ENCODE peak calls at places on chromosomes 3 and 15, in ten cellular contexts. T is Peyer's patch, A is left lung, K is GM23248, F is iPS DF 6.9, G is astrocyte, Y is heart left ventricle, M is heart right ventricle, V is SJSA1, H is endodermal cell. X is an unnamed sample.

GRCh38 chr3:193375614-193376013 is 2.9 kb downstream of the ATP13A5 start:
- DNase-seq in Y (no peak), K (no peak), M (no peak), F (no peak), G (no peak), T (no peak), V (no peak), H (no peak), A (no peak), X (no peak)

GRCh38 chr3:123329636-123330340 is 119.1 kb downstream of the ADCY5 start:
- DNase-seq in M (no peak), T (no peak), G (no peak), V (no peak), K (no peak), Y (no peak), A (no peak), F (no peak), H (no peak), X (no peak)

GRCh38 chr15:52417501-52417900 is 111.2 kb downstream of the MYO5A start:
- DNase-seq in A (no peak), H (no peak), G (peak; percentile 38), K (peak; percentile 75), V (no peak), T (no peak), M (no peak), F (no peak), Y (no peak), X (no peak)

GRCh38 chr15:57425842-57426241 is 49.5 kb downstream of the CGNL1 start:
- DNase-seq in Y (no peak), M (no peak), G (no peak), K (no peak), H (no peak), F (no peak), A (no peak), V (no peak), T (no peak), X (no peak)

GRCh38 chr3:100911956-100912355 is 81.3 kb downstream of the ABI3BP start:
- DNase-seq in K (no peak), A (no peak), F (no peak), T (no peak), H (no peak), Y (no peak), M (no peak), G (no peak), V (no peak), X (no peak)

GRCh38 chr3:64343692-64344440 is 118.6 kb upstream of the PRICKLE2 start:
- DNase-seq in H (peak; percentile 35), T (no peak), Y (no peak), A (no peak), F (no peak), M (no peak), V (no peak), G (peak; percentile 92), K (peak; percentile 89), X (no peak)

GRCh38 chr3:11477286-11477935 is 166.3 kb downstream of the VGLL4 start:
- DNase-seq in M (no peak), V (peak; percentile 59), T (no peak), G (peak; percentile 98), K (peak; percentile 82), H (no peak), Y (no peak), A (no peak), F (no peak), X (no peak)

GRCh38 chr3:194265505-194265892 is 85.6 kb downstream of the CPN2 start:
- DNase-seq in F (no peak), Y (peak; percentile 94), M (peak; percentile 92), H (peak; percentile 48), V (no peak), A (peak; percentile 82), K (peak; percentile 90), G (peak; percentile 99), T (no peak), X (peak; percentile 92)

GRCh38 chr15:40618023-40618422 is 24.0 kb downstream of the KNL1 start:
- DNase-seq in H (no peak), G (no peak), Y (no peak), T (no peak), A (no peak), F (no peak), V (no peak), M (no peak), K (no peak), X (no peak)

GRCh38 chr3:89165636-89166312 is 58.4 kb downstream of the EPHA3 start:
- DNase-seq in A (no peak), G (no peak), V (no peak), H (peak; percentile 69), T (no peak), Y (no peak), K (no peak), F (peak; percentile 48), M (no peak), X (no peak)

GRCh38 chr15:90465140-90465929 is 64.4 kb upstream of the CRTC3 start:
- DNase-seq in M (no peak), H (no peak), Y (no peak), K (peak; percentile 76), V (no peak), F (no peak), T (no peak), G (peak; percentile 81), A (no peak), X (no peak)

DNA sequence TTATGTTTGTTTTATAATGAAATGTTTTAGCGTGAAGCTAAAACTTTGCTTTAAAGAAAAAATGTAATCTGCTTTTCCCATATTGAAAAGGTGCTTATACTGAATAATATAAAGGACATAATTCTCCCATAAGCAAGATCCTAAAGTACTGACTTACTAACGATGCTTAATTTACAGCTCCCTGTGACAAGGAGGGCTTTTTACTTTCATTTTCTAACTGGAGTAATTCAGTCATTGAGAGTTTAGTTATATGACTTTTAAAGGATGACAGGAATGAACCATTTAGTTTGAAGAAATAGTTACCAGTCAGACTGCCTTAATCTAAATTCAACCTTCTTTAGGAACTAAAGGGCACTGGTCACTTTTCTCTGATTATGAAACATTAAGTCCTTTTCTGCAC is 19.3 kb upstream of the ZPLD1 start:
- DNase-seq in G (no peak), H (no peak), M (no peak), K (peak; percentile 19), A (no peak), Y (no peak), F (no peak), V (no peak), T (no peak), X (no peak)
- H3K4me3 ChIP-seq in G (peak overlapping the region; percentile 25), H (no peak overlapping the region), M (no peak overlapping the region), K (peak overlapping the region; percentile 54), A (no peak overlapping the region), Y (peak overlapping the region; percentile 16), F (no peak overlapping the region), V (no peak overlapping the region), T (peak overlapping the region; percentile 2), X (no peak overlapping the region)

GRCh38 chr3:177445591-177445990 is 248.3 kb upstream of the TBL1XR1 start:
- DNase-seq in T (no peak), H (no peak), F (no peak), K (no peak), Y (no peak), G (no peak), A (no peak), M (no peak), V (no peak), X (no peak)
- H3K27ac ChIP-seq in T (peak overlapping the region; percentile 28), H (no peak overlapping the region), F (no peak overlapping the region), K (no peak overlapping the region), Y (no peak overlapping the region), G (no peak overlapping the region), A (no peak overlapping the region), M (no peak overlapping the region), V (no peak overlapping the region), X (no peak overlapping the region)

DNA sequence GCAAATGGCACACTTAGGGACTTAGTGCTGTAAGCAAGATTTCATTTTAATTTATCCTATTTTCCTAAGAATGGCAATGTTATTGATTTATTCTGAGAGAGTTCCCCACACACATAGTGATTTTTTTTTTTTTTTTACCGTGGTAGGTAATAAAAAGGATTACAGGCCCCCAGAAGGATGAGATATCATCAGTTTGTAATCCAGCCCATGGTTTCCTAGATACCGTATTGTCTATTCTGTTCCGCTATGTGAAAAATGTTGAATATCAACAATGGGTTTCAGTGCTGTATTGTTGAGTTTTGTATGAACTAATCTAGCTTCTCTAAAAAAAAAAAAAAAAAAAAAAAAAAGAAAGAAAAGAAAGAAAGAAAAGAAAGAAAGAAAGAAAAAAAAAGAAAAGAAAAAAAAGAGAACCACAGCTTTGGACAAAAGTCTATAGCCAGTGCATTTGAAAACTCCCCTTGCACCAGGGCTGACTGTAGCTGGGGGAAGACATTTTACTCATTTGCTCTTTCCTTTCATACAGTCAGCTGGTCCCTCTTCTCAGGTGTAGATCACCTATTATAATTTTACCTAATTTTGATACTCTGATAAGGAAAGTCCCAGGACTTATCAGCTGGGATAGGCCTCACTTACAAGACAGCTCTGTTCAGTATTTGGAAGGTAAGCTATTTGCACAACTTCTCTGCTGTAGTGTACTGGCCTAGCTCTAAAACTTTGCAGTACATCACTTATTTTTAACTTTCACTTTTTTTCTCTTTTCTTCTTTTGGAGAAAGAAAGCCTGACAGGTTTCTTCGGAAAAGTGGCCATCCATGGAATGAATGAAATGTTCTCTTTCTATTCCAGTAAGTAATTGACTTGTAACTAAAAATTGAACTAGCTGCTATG is 101.4 kb upstream of the SOX2 start:
- DNase-seq in F (peak; percentile 29), K (no peak), V (no peak), H (no peak), G (peak; percentile 25), A (no peak), Y (no peak), M (no peak), T (no peak), X (no peak)
- H3K4me3 ChIP-seq in F (no peak overlapping the region), K (no peak overlapping the region), V (no peak overlapping the region), H (no peak overlapping the region), G (no peak overlapping the region), A (no peak overlapping the region), Y (no peak overlapping the region), M (no peak overlapping the region), T (no peak overlapping the region), X (no peak overlapping the region)

GRCh38 chr3:58163234-58163633 is 47.5 kb downstream of the DNASE1L3 start:
- DNase-seq in V (no peak), F (no peak), K (no peak), M (no peak), H (no peak), A (peak; percentile 59), Y (no peak), G (peak; percentile 85), T (no peak), X (no peak)
- H3K27ac ChIP-seq in V (peak overlapping the region; percentile 30), F (no peak overlapping the region), K (no peak overlapping the region), M (peak overlapping the region; percentile 72), H (no peak overlapping the region), A (no peak overlapping the region), Y (peak overlapping the region; percentile 83), G (peak overlapping the region; percentile 49), T (no peak overlapping the region), X (no peak overlapping the region)

GRCh38 chr3:57768595-57768994 is 12.5 kb downstream of the SLMAP start:
- DNase-seq in M (no peak), A (no peak), F (no peak), V (no peak), H (no peak), K (no peak), G (no peak), Y (no peak), T (no peak), X (no peak)

GRCh38 chr3:57770121-57770828 is 14.2 kb downstream of the SLMAP start:
- DNase-seq in M (no peak), H (no peak), G (no peak), A (no peak), V (no peak), F (no peak), Y (no peak), K (no peak), T (no peak), X (no peak)

DNA sequence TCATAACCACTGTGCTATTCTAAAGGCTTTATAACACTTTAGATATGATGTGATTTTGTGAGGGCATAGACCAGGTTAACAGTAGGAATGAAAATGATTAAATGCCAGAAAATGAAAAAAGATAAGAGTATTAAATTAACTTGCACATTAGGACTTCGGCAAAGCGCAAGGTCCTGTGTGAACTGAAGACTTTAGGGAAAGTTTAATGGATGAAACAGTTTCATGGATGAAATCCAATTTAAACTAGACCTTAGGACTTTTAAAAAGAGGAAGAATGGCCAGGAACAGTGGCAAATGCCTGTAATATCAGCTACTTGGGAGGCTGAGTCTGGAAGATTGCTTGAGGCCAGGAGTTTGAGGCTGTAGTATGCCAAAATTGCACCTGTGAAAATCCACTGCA is 8.7 kb downstream of the SLMAP start:
- DNase-seq in H (no peak), Y (no peak), K (no peak), F (no peak), V (no peak), T (no peak), M (no peak), A (no peak), G (no peak), X (no peak)
- H3K4me3 ChIP-seq in H (no peak overlapping the region), Y (no peak overlapping the region), K (no peak overlapping the region), F (no peak overlapping the region), V (no peak overlapping the region), T (no peak overlapping the region), M (no peak overlapping the region), A (no peak overlapping the region), G (no peak overlapping the region), X (no peak overlapping the region)